ENCODE peak calls at places on chromosomes 3 and 15, in eight cellular contexts. F is left ventricle myocardium inferior, M is testis, L is uterus, Y is nephron progenitor cell, T is prostate gland, J is fibroblast of mammary gland, R is ovary. Z is an unnamed sample.

GRCh38 chr3:70703305-70704102 is 391.1 kb upstream of the MDFIC2 start:
- DNase-seq in L (no peak), Y (no peak), M (no peak), F (no peak), J (no peak), T (peak), R (no peak), Z (no peak)

GRCh38 chr15:98830034-98830634 is 177.5 kb downstream of the PGPEP1L start:
- DNase-seq in J (no peak), L (no peak), R (no peak), T (no peak), Y (no peak), M (no peak), F (no peak), Z (no peak)

GRCh38 chr3:32817561-32818430 is at the start of gene TRIM71:
- DNase-seq in L (no peak), M (peak), T (no peak), R (no peak), F (no peak), J (peak), Y (peak), Z (peak)

GRCh38 chr3:127042634-127043033 is 59.7 kb downstream of the PLXNA1 start:
- DNase-seq in T (no peak), Y (no peak), F (no peak), R (peak), J (no peak), M (no peak), L (no peak), Z (no peak)

GRCh38 chr3:24952388-24952787 is 457.7 kb upstream of the THRB start:
- DNase-seq in T (no peak), Y (no peak), J (no peak), M (no peak), F (no peak), R (no peak), L (no peak), Z (no peak)

GRCh38 chr3:29080967-29081366 is 199.9 kb upstream of the RBMS3 start:
- DNase-seq in F (no peak), T (no peak), J (no peak), R (no peak), M (no peak), L (no peak), Y (no peak), Z (no peak)

GRCh38 chr15:43932907-43933306 is 106.1 kb downstream of the WDR76 start:
- DNase-seq in M (peak), J (no peak), F (peak), Y (no peak), R (no peak), L (no peak), T (no peak), Z (no peak)

GRCh38 chr15:90711842-90712241 is 5.3 kb upstream of the BLM start:
- DNase-seq in L (no peak), R (no peak), T (no peak), J (no peak), Y (no peak), M (no peak), F (no peak), Z (no peak)

GRCh38 chr3:150740733-150741496 is 22.1 kb downstream of the SIAH2 start:
- DNase-seq in Y (no peak), J (no peak), F (no peak), R (peak), M (no peak), T (no peak), L (no peak), Z (no peak)

GRCh38 chr3:190436356-190436755 is 13.3 kb downstream of the TMEM207 start:
- DNase-seq in F (no peak), T (no peak), J (no peak), L (no peak), R (no peak), Y (no peak), M (no peak), Z (no peak)

GRCh38 chr3:118637866-118638265 is 396.8 kb downstream of the IGSF11 start:
- DNase-seq in J (no peak), T (no peak), L (no peak), Y (no peak), F (no peak), R (no peak), M (no peak), Z (no peak)

GRCh38 chr3:109897734-109898133 is 560.4 kb upstream of the DPPA4 start:
- DNase-seq in J (no peak), Y (no peak), T (no peak), F (no peak), R (no peak), M (no peak), L (no peak), Z (no peak)

GRCh38 chr15:67185621-67186225 is 68.7 kb downstream of the AAGAB start:
- DNase-seq in T (peak), M (no peak), F (no peak), J (peak), R (no peak), Y (no peak), L (no peak), Z (no peak)

GRCh38 chr3:151923901-151924300 is 50.5 kb downstream of the SUCNR1 start:
- DNase-seq in F (no peak), R (no peak), J (peak), T (no peak), L (no peak), M (no peak), Y (no peak), Z (no peak)

GRCh38 chr15:38217788-38218609 is 34.6 kb upstream of the SPRED1 start:
- DNase-seq in J (peak), L (no peak), Y (no peak), M (no peak), T (no peak), F (no peak), R (no peak), Z (no peak)

GRCh38 chr3:151307583-151307982 is 9.0 kb downstream of the GPR87 start:
- DNase-seq in J (no peak), M (no peak), R (no peak), Y (no peak), F (no peak), L (no peak), T (no peak), Z (no peak)

GRCh38 chr15:98684995-98685525 is 36.7 kb downstream of the IGF1R start:
- DNase-seq in J (no peak), Y (no peak), L (no peak), M (no peak), F (no peak), T (no peak), R (no peak), Z (no peak)

GRCh38 chr3:53161345-53161819 is 373 bp downstream of the PRKCD start:
- DNase-seq in Y (no peak), J (no peak), L (peak), T (no peak), M (peak), R (no peak), F (peak), Z (no peak)

GRCh38 chr3:98770261-98771039 is 7.3 kb downstream of the ST3GAL6 start:
- DNase-seq in R (no peak), J (no peak), F (peak), Y (no peak), L (no peak), M (no peak), T (no peak), Z (no peak)

GRCh38 chr3:125261031-125261430 is 48.5 kb upstream of the SLC12A8 start:
- DNase-seq in R (no peak), F (no peak), M (no peak), T (no peak), L (no peak), J (no peak), Y (no peak), Z (no peak)

GRCh38 chr15:63165166-63165859 is 8.0 kb upstream of the RPS27L start:
- DNase-seq in L (no peak), F (no peak), M (no peak), Y (no peak), T (no peak), R (no peak), J (no peak), Z (no peak)

GRCh38 chr15:74428970-74429783 is 4.6 kb downstream of the SEMA7A start:
- DNase-seq in F (no peak), T (no peak), R (no peak), L (no peak), Y (no peak), J (no peak), M (no peak), Z (no peak)

GRCh38 chr3:12393894-12394293 is 90.4 kb upstream of the TSEN2 start:
- DNase-seq in M (no peak), T (peak), F (no peak), Y (no peak), L (no peak), J (peak), R (no peak), Z (no peak)

GRCh38 chr15:67107014-67107812 is 41.8 kb downstream of the SMAD3 start:
- DNase-seq in L (peak), M (no peak), T (peak), R (peak), F (peak), Y (no peak), J (peak), Z (no peak)

GRCh38 chr3:185995352-185995751 is 57.5 kb upstream of the TRA2B start:
- DNase-seq in R (no peak), Y (no peak), M (no peak), L (no peak), J (peak), T (no peak), F (no peak), Z (no peak)

GRCh38 chr3:106820726-106821362 is 556.4 kb upstream of the CCDC54 start:
- DNase-seq in T (no peak), Y (no peak), R (no peak), J (no peak), F (no peak), M (no peak), L (no peak), Z (no peak)

GRCh38 chr3:23819599-23820360 is 14.0 kb downstream of the UBE2E1 start:
- DNase-seq in Y (no peak), M (no peak), R (no peak), T (no peak), F (no peak), J (no peak), L (no peak), Z (no peak)

GRCh38 chr3:123377173-123377740 is 71.6 kb downstream of the ADCY5 start:
- DNase-seq in Y (no peak), L (no peak), T (no peak), J (no peak), R (no peak), F (no peak), M (no peak), Z (no peak)

GRCh38 chr3:52087728-52088127 is 31.4 kb upstream of the DUSP7 start:
- DNase-seq in Y (no peak), M (no peak), R (no peak), J (no peak), F (no peak), T (no peak), L (no peak), Z (no peak)

GRCh38 chr15:29031502-29032228 is 145.9 kb downstream of the APBA2 start:
- DNase-seq in L (no peak), Y (no peak), M (no peak), F (no peak), J (no peak), R (no peak), T (no peak), Z (no peak)

GRCh38 chr3:87446849-87447387 is 170.5 kb upstream of the POU1F1 start:
- DNase-seq in J (no peak), L (no peak), M (no peak), Y (no peak), T (no peak), R (no peak), F (no peak), Z (no peak)
- TF ChIP-seq CTCF in J (no peak), L (no peak), M (no peak), Y (no peak), T (no peak), R (no peak), F (no peak), Z (no peak)

GRCh38 chr3:35965908-35966307 is 326.6 kb downstream of the ARPP21 start:
- DNase-seq in M (no peak), F (no peak), L (no peak), J (peak), R (no peak), Y (no peak), T (no peak), Z (no peak)
- TF ChIP-seq CTCF in M (peak), F (peak), L (peak), J (peak), R (no peak), Y (peak), T (peak), Z (peak)

DNA sequence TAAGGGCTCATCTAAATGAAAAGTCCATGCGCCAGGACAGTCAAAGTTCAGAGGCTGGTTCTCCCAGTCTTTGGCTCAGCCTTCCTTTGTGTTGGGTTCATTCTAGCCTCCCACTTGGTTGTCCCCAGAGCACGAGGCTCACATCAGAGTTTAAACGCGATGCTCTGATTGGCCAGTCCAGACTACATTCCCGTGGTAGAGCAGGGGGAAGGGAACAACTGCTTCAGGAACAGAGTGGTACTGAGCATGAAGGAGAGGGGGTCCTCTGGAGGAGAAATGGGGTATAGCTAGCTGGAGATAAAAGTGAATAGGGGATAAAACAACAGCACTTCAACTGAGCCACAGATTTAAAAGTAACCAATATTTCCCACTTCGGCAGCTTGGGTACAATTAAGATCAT is 32.2 kb downstream of the ANAPC13 start:
- DNase-seq in Y (no peak), J (no peak), T (no peak), R (no peak), M (no peak), F (no peak), L (no peak), Z (no peak)
- TF ChIP-seq CTCF in Y (no peak), J (peak), T (no peak), R (no peak), M (no peak), F (peak), L (no peak), Z (peak)

DNA sequence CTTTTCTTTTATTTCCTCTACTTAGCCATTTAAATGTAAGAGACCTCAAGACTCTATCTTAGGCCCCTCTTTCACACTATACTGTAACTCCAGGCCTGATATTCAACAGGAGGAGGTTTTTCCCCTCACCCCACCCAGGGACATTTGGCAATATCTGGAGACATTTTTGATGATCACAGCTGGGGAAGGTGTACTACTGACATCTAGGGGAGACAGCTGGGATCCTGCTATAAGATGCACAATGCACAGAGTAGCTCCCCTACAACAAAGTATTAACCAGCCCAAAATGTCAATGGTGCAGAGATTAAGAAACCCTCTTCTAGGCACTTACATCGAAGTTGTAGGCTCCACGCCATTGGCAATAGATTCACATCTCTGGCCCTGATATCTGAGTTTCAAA is 517.5 kb upstream of the UBE2E2 start:
- DNase-seq in L (no peak), T (no peak), R (no peak), Y (no peak), F (no peak), J (peak), M (no peak), Z (no peak)
- TF ChIP-seq CTCF in L (no peak), T (no peak), R (no peak), Y (no peak), F (no peak), J (peak), M (no peak), Z (peak)

DNA sequence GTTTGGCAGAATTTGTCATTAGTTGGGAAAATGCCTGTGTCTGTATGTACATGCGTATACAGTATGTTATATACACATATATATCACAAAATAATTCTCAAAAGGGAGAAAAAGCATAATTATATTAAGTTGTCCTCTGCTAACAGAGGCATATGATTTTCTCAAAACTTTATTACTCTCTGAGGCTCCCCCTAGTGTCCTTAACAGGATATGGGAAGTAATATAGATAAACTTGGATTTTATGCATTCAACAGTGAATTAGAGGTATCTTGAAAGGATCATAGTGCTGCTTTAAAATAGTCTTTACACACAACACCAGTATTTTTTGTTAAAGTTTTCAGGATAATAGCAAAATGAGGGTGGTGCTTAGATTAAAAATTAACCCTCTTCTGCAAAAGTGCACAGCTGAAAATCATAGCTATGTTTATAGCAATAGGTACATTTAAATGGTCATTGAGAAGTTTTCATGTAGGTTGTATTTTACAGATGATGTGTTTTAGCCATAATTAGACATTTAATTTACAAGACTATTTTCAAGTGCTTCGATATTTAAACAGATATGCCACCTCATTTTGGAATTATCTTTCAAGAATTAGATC is 454.0 kb upstream of the ROBO2 start:
- DNase-seq in R (no peak), J (peak), F (no peak), L (no peak), T (no peak), Y (no peak), M (no peak), Z (no peak)
- TF ChIP-seq CTCF in R (no peak), J (peak), F (peak), L (no peak), T (peak), Y (peak), M (no peak), Z (peak)

DNA sequence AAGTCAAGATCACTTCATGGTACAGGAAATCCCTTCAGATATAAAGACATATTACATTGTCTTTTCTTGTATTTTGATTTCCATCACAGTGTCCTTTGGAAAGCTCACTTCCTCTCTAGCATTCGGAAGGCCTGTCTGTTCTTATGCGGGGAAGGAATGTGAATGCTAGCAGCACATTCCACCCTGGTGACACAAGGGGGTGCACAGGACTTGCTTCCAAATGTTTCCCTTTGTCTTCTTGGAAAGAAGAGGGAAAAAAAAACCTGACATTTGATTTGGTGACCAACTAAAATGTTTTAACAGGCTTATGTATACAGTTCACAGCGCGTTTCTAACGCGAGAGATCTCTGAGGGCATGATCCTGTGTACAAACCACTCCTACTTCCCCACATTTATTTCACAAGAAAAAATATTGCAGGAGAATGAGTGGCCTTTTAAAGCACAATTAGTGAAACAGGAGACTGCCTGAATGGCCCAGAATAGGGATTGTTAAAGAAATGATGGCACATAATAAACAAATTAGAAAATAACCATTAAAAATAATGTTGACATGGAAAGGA is 107.5 kb upstream of the FXR1 start:
- DNase-seq in M (peak), R (peak), J (peak), L (no peak), Y (peak), T (no peak), F (no peak), Z (no peak)
- TF ChIP-seq CTCF in M (peak), R (no peak), J (peak), L (no peak), Y (peak), T (no peak), F (peak), Z (peak)

GRCh38 chr3:87006844-87007439 is 16.0 kb upstream of the VGLL3 start:
- DNase-seq in J (peak), F (no peak), Y (no peak), T (no peak), L (no peak), M (no peak), R (no peak), Z (no peak)
- TF ChIP-seq CTCF in J (peak), F (peak), Y (peak), T (no peak), L (no peak), M (no peak), R (no peak), Z (peak)

Z was measured in D721Med.